ENCODE peak calls at places on chromosomes 2 and 18, in eight cellular contexts. One of them, this sample, is unnamed. For H3K4me1, the result is how much of the 10 kb centered on the place peaks cover.

GRCh38 chr2:145006957-145007672 is 487.2 kb upstream of the ZEB2 start:
- DNase-seq in SK-N-SH: no peak
- DNase-seq in IMR-90: peak
- DNase-seq in endodermal cell: no peak
- DNase-seq in H9: no peak
- DNase-seq in OCI-LY7: no peak
- DNase-seq in endothelial cell of umbilical vein: peak
- DNase-seq in Panc1: no peak
- DNase-seq in this sample: no peak

GRCh38 chr2:226020179-226020578 is 620.7 kb downstream of the NYAP2 start:
- DNase-seq in SK-N-SH: no peak
- DNase-seq in IMR-90: no peak
- DNase-seq in endodermal cell: no peak
- DNase-seq in H9: no peak
- DNase-seq in OCI-LY7: no peak
- DNase-seq in endothelial cell of umbilical vein: no peak
- DNase-seq in Panc1: no peak
- DNase-seq in this sample: no peak

GRCh38 chr2:162297925-162298552 is 20.4 kb downstream of the IFIH1 start:
- DNase-seq in SK-N-SH: peak
- DNase-seq in IMR-90: peak
- DNase-seq in endodermal cell: peak
- DNase-seq in H9: no peak
- DNase-seq in OCI-LY7: peak
- DNase-seq in endothelial cell of umbilical vein: peak
- DNase-seq in Panc1: no peak
- DNase-seq in this sample: peak

GRCh38 chr18:46754661-46755292 is 2.1 kb downstream of the ST8SIA5 start:
- DNase-seq in SK-N-SH: no peak
- DNase-seq in IMR-90: no peak
- DNase-seq in endodermal cell: peak
- DNase-seq in H9: peak
- DNase-seq in OCI-LY7: no peak
- DNase-seq in endothelial cell of umbilical vein: no peak
- DNase-seq in Panc1: no peak
- DNase-seq in this sample: no peak

GRCh38 chr18:74271656-74272055 is 20.1 kb downstream of the CYB5A start:
- DNase-seq in SK-N-SH: no peak
- DNase-seq in IMR-90: peak
- DNase-seq in endodermal cell: no peak
- DNase-seq in H9: no peak
- DNase-seq in OCI-LY7: no peak
- DNase-seq in endothelial cell of umbilical vein: no peak
- DNase-seq in Panc1: no peak
- DNase-seq in this sample: no peak

GRCh38 chr18:75208055-75208835 is 694 bp downstream of the PTGR3 start:
- DNase-seq in SK-N-SH: peak
- DNase-seq in IMR-90: peak
- DNase-seq in endodermal cell: peak
- DNase-seq in H9: peak
- DNase-seq in OCI-LY7: peak
- DNase-seq in endothelial cell of umbilical vein: peak
- DNase-seq in Panc1: no peak
- DNase-seq in this sample: peak

GRCh38 chr2:177165103-177165583 is 47.5 kb upstream of the HNRNPA3 start:
- DNase-seq in SK-N-SH: no peak
- DNase-seq in IMR-90: peak
- DNase-seq in endodermal cell: peak
- DNase-seq in H9: no peak
- DNase-seq in OCI-LY7: peak
- DNase-seq in endothelial cell of umbilical vein: peak
- DNase-seq in Panc1: no peak
- DNase-seq in this sample: no peak

GRCh38 chr2:109063326-109063670 is 65.7 kb upstream of the SH3RF3 start:
- DNase-seq in SK-N-SH: no peak
- DNase-seq in IMR-90: no peak
- DNase-seq in endodermal cell: no peak
- DNase-seq in H9: peak
- DNase-seq in OCI-LY7: no peak
- DNase-seq in endothelial cell of umbilical vein: no peak
- DNase-seq in Panc1: no peak
- DNase-seq in this sample: peak

GRCh38 chr2:217890445-217890844 is 112.3 kb downstream of the TNS1 start:
- DNase-seq in SK-N-SH: peak
- DNase-seq in IMR-90: peak
- DNase-seq in endodermal cell: no peak
- DNase-seq in H9: no peak
- DNase-seq in OCI-LY7: no peak
- DNase-seq in endothelial cell of umbilical vein: peak
- DNase-seq in Panc1: no peak
- DNase-seq in this sample: no peak

GRCh38 chr2:31735716-31736115 is 155.0 kb upstream of the SRD5A2 start:
- DNase-seq in SK-N-SH: no peak
- DNase-seq in IMR-90: no peak
- DNase-seq in endodermal cell: no peak
- DNase-seq in H9: no peak
- DNase-seq in OCI-LY7: no peak
- DNase-seq in endothelial cell of umbilical vein: no peak
- DNase-seq in Panc1: no peak
- DNase-seq in this sample: no peak

GRCh38 chr2:218228366-218229092 is 11.5 kb downstream of the ARPC2 start:
- DNase-seq in SK-N-SH: no peak
- DNase-seq in IMR-90: peak
- DNase-seq in endodermal cell: no peak
- DNase-seq in H9: no peak
- DNase-seq in OCI-LY7: no peak
- DNase-seq in endothelial cell of umbilical vein: no peak
- DNase-seq in Panc1: no peak
- DNase-seq in this sample: peak

GRCh38 chr2:231601356-231602229 is 8.9 kb downstream of the TEX44 start:
- DNase-seq in SK-N-SH: peak
- DNase-seq in IMR-90: peak
- DNase-seq in endodermal cell: peak
- DNase-seq in H9: peak
- DNase-seq in OCI-LY7: peak
- DNase-seq in endothelial cell of umbilical vein: peak
- DNase-seq in Panc1: peak
- DNase-seq in this sample: peak

DNA sequence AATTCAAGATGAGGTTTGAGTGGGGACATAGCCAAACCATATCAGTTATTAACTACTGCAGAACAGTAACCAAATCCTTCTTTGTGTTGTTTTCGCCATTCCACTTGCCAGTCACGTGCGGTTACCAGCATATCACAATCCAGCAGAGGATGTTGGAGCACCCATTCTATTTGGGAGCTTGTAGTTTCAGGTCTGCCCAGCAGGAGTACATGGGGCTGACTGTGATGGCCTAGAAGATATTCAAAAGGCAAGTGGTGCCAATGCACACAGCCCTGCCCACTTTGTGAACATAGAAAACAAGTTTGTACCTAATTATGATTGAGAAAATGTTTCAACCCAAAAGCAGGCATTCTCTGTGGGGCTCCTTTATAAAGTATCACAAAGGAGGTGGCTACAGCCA is 57.0 kb downstream of the ZNF519 start:
- DNase-seq in SK-N-SH: no peak
- DNase-seq in IMR-90: no peak
- DNase-seq in endodermal cell: no peak
- DNase-seq in H9: no peak
- DNase-seq in OCI-LY7: no peak
- DNase-seq in endothelial cell of umbilical vein: no peak
- DNase-seq in Panc1: no peak
- DNase-seq in this sample: no peak
- TF ChIP-seq CTCF in SK-N-SH: no peak
- TF ChIP-seq CTCF in IMR-90: no peak
- TF ChIP-seq CTCF in endodermal cell: peak
- TF ChIP-seq CTCF in H9: peak
- TF ChIP-seq CTCF in OCI-LY7: no peak
- TF ChIP-seq CTCF in endothelial cell of umbilical vein: no peak
- TF ChIP-seq CTCF in Panc1: no peak
- TF ChIP-seq CTCF in this sample: peak

DNA sequence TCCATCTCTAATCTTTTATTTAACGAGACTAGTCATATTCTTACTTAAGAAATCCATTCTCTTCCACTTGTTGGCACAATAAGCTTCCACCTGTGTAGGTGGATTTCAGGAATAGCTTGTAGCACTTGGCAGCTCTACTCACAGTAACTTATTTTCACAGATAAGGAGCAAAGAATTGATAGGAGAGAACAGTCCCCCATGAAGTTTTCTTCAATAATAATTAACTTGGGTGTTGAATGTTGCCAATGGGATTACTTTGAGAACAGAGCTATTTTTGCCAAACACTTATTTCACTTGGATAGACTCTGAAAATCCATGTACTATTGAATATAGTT is 1388.6 kb upstream of the PIK3C3 start:
- DNase-seq in SK-N-SH: no peak
- DNase-seq in IMR-90: no peak
- DNase-seq in endodermal cell: no peak
- DNase-seq in H9: no peak
- DNase-seq in OCI-LY7: no peak
- DNase-seq in endothelial cell of umbilical vein: no peak
- DNase-seq in Panc1: no peak
- DNase-seq in this sample: no peak
- H3K4me1 ChIP-seq in SK-N-SH: under half
- H3K4me1 ChIP-seq in IMR-90: under half
- H3K4me1 ChIP-seq in endodermal cell: under half
- H3K4me1 ChIP-seq in H9: under half
- H3K4me1 ChIP-seq in OCI-LY7: under half
- H3K4me1 ChIP-seq in endothelial cell of umbilical vein: under half
- H3K4me1 ChIP-seq in Panc1: under half
- H3K4me1 ChIP-seq in this sample: under half

DNA sequence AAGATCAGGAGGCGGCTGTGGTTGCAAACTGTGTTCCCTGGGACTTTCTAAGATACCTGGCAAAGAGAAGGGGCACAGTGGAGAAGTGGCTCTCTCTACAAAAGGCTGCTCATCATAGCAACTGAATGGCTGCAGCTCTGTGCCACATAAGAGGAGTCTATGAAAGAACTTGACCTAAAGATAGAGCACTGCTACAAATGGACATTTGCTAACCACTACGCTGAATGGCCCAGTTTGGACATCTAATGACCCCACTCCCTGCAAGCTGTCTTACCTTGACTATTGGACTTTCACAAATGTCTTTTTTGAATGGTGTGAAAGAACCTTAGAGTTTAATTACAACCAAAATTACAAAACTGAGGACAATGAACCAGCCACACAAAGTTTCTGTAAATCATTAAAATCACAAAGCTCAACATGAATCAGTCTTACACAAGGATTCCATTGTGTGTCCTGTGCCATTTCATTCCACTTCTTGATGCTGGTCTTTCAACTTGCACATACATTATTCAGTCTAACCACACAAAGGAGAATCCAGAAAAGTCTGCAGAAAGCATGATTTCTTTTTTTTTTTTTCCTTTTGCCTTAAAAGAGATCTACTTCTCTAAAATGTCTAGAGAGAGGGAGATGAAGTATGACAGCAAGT is 154.0 kb downstream of the LAMA1 start:
- DNase-seq in SK-N-SH: no peak
- DNase-seq in IMR-90: no peak
- DNase-seq in endodermal cell: no peak
- DNase-seq in H9: no peak
- DNase-seq in OCI-LY7: no peak
- DNase-seq in endothelial cell of umbilical vein: no peak
- DNase-seq in Panc1: no peak
- DNase-seq in this sample: no peak
- TF ChIP-seq CTCF in SK-N-SH: no peak
- TF ChIP-seq CTCF in IMR-90: no peak
- TF ChIP-seq CTCF in endodermal cell: no peak
- TF ChIP-seq CTCF in H9: no peak
- TF ChIP-seq CTCF in OCI-LY7: no peak
- TF ChIP-seq CTCF in endothelial cell of umbilical vein: no peak
- TF ChIP-seq CTCF in Panc1: no peak
- TF ChIP-seq CTCF in this sample: no peak

DNA sequence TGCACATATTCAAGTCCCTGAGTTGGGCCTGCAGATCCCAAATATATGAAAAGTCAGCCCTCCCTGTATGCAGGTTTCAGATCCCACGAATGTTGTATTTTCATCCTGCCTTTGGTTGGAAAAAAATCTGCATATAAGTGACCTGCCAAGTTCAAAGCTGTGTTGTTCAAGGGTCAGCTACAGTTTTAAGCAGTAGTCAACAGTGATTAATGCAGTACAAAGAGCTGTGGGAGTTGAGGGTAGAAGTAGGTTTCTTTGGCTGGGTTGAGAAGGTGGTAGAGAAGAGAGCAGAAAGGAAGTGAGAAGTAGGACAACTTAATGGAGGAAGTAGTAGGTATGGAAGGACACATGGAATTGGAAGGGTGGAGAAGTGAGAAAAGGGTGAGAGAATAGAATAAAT is 127.9 kb downstream of the ANKRD44 start:
- DNase-seq in SK-N-SH: no peak
- DNase-seq in IMR-90: no peak
- DNase-seq in endodermal cell: no peak
- DNase-seq in H9: no peak
- DNase-seq in OCI-LY7: no peak
- DNase-seq in endothelial cell of umbilical vein: no peak
- DNase-seq in Panc1: no peak
- DNase-seq in this sample: no peak
- H3K4me1 ChIP-seq in SK-N-SH: under half
- H3K4me1 ChIP-seq in IMR-90: under half
- H3K4me1 ChIP-seq in endodermal cell: under half
- H3K4me1 ChIP-seq in H9: under half
- H3K4me1 ChIP-seq in OCI-LY7: under half
- H3K4me1 ChIP-seq in endothelial cell of umbilical vein: under half
- H3K4me1 ChIP-seq in Panc1: under half
- H3K4me1 ChIP-seq in this sample: under half